ENCODE peak calls at places on chromosomes 6 and 20, in ten cellular contexts. J, T, L, A, F, N, G, C, B and Y are unnamed samples.
A peak's percentile ranks its signal among the peaks of the same experiment; 100 is the strongest.

GRCh38 chr6:52995913-52996685 is 1.0 kb upstream of the GSTA4 start:
- DNase-seq in L (no peak), B (peak; percentile 84), A (peak; percentile 70), J (peak; percentile 39), N (peak; percentile 61), F (no peak), C (peak; percentile 48), T (peak; percentile 21), G (no peak), Y (peak; percentile 27)

GRCh38 chr20:21490105-21490504 is 23.8 kb downstream of the NKX2-2 start:
- DNase-seq in T (no peak), L (no peak), F (no peak), A (no peak), G (no peak), J (no peak), C (no peak), B (no peak), N (no peak), Y (no peak)

GRCh38 chr6:32973144-32973854 is 4.9 kb downstream of the BRD2 start:
- DNase-seq in G (no peak), C (peak; percentile 41), F (no peak), L (no peak), T (no peak), J (peak; percentile 61), A (no peak), B (peak; percentile 78), N (peak; percentile 60), Y (no peak)

GRCh38 chr6:14035448-14035847 is 82.1 kb upstream of the CD83 start:
- DNase-seq in A (no peak), B (no peak), N (no peak), C (no peak), T (no peak), G (peak; percentile 18), F (no peak), J (peak; percentile 9), L (no peak), Y (no peak)

GRCh38 chr6:148417045-148417444 is 74.4 kb downstream of the SASH1 start:
- DNase-seq in A (no peak), L (no peak), F (no peak), G (no peak), T (no peak), J (no peak), C (no peak), B (no peak), N (no peak), Y (no peak)

GRCh38 chr6:146297815-146298214 is 245.8 kb upstream of the RAB32 start:
- DNase-seq in C (no peak), J (no peak), N (no peak), T (no peak), A (no peak), F (no peak), L (no peak), G (no peak), B (no peak), Y (no peak)

GRCh38 chr6:159602370-159603185 is 90.5 kb downstream of the SOD2 start:
- DNase-seq in A (no peak), F (peak; percentile 55), N (no peak), B (no peak), G (no peak), C (no peak), T (no peak), L (no peak), J (no peak), Y (no peak)

GRCh38 chr6:126361832-126362231 is 21.9 kb downstream of the CENPW start:
- DNase-seq in A (no peak), B (no peak), J (no peak), C (no peak), L (no peak), G (no peak), T (no peak), N (no peak), F (peak; percentile 23), Y (no peak)

GRCh38 chr6:164628302-164628931 is 681.0 kb downstream of the C6orf118 start:
- DNase-seq in C (no peak), N (no peak), B (no peak), G (no peak), A (no peak), L (no peak), T (no peak), F (no peak), J (no peak), Y (no peak)

GRCh38 chr20:15799871-15800270 is 773.4 kb downstream of the KIF16B start:
- DNase-seq in B (no peak), G (no peak), T (no peak), L (no peak), N (no peak), A (no peak), F (no peak), J (no peak), C (no peak), Y (no peak)

DNA sequence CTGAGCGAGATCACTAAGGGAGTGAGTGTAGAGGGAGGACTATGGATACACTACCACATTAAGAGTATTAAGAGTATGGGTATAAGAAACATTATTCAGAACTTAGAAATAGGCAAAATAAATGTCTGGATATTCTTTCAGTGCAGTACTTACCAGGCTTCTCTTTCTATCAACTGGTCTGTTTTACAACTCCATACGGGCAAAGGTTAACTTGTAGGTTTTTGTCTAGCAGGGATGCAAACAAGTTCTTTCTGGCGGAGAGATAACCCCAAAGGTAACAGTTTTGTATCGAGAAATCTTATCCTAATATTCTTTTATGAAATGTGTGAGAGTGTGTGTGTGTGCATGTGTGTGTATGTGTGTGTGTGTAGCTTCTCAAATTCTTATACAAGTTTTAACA is 186.2 kb downstream of the ARHGAP18 start:
- DNase-seq in A (no peak), B (no peak), C (no peak), G (no peak), F (no peak), N (no peak), T (no peak), L (no peak), J (no peak), Y (no peak)
- TF ChIP-seq CTCF in A (no peak), B (no peak), C (no peak), G (no peak), F (no peak), N (no peak), T (no peak), L (no peak), J (no peak), Y (no peak)

DNA sequence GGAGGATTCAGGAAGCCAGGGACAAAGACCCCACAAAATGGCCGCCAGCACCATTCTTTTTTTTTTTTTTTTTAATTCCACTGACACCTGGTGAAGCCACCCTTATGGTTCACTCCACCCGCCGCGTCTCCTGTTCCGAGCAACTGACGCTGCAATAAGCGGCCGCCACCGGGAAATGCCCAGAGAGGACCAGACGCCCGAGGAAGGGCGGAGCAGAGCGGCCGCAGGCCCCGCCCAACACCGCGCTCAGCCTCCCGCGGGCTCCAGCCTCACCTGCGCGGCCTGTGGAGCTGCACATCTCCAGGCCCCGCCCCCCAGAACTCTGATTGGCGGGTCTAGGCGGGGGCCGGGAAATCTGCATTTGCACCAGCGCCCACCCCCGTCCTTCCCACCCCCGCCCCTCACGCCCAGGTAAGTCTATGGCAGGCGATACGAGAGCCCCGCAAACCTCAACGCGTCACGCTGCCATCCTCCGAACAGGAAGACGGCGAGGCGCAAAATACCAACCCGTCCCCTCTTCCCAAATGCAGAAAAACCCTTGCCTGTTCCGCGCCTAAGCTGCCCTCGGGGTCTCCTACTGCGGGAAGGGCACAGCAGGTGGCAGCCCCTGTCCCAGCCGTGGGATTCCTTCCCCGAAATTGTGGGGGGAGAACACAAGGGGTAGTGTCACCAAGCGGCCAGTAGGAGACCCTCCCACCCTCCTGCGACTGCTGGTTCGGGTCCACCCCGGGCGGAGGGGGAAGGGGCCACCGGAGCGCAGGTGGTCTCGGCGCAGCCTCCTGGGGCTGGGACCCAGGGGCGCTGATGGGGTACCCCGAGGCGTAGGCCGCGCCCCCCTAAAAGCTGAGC is 948 bp downstream of the ATP9A start:
- DNase-seq in F (peak; percentile 94), A (peak; percentile 82), B (peak; percentile 18), C (peak; percentile 93), T (peak; percentile 70), N (peak; percentile 72), G (peak; percentile 87), L (no peak), J (peak; percentile 100), Y (peak; percentile 17)
- TF ChIP-seq CTCF in F (peak; percentile 27), A (peak; percentile 22), B (no peak), C (peak; percentile 21), T (peak; percentile 30), N (no peak), G (peak; percentile 31), L (no peak), J (peak; percentile 72), Y (no peak)

GRCh38 chr20:57482148-57482547 is 42.8 kb downstream of the CTCFL start:
- DNase-seq in T (no peak), J (peak; percentile 33), G (no peak), F (no peak), N (no peak), B (peak; percentile 65), C (no peak), A (peak; percentile 23), L (no peak), Y (peak; percentile 16)
- TF ChIP-seq CTCF in T (no peak), J (peak; percentile 28), G (no peak), F (no peak), N (no peak), B (peak; percentile 26), C (no peak), A (no peak), L (no peak), Y (no peak)

GRCh38 chr20:61873651-61874420 is 191.8 kb downstream of the TAF4 start:
- DNase-seq in A (no peak), C (no peak), F (peak; percentile 69), B (no peak), J (no peak), N (no peak), L (no peak), T (peak; percentile 7), G (no peak), Y (no peak)

GRCh38 chr20:61872371-61872900 is 193.2 kb downstream of the TAF4 start:
- DNase-seq in B (no peak), T (peak; percentile 8), F (peak; percentile 66), G (no peak), L (no peak), J (no peak), N (no peak), C (no peak), A (no peak), Y (no peak)

GRCh38 chr20:61875996-61876395 is 189.7 kb downstream of the TAF4 start:
- DNase-seq in F (peak; percentile 66), G (no peak), A (no peak), T (no peak), J (no peak), L (no peak), B (no peak), N (no peak), C (no peak), Y (no peak)

GRCh38 chr20:61875221-61875885 is 190.3 kb downstream of the TAF4 start:
- DNase-seq in J (peak; percentile 33), C (no peak), F (peak; percentile 44), T (peak; percentile 4), L (no peak), G (no peak), N (no peak), A (no peak), B (no peak), Y (no peak)

DNA sequence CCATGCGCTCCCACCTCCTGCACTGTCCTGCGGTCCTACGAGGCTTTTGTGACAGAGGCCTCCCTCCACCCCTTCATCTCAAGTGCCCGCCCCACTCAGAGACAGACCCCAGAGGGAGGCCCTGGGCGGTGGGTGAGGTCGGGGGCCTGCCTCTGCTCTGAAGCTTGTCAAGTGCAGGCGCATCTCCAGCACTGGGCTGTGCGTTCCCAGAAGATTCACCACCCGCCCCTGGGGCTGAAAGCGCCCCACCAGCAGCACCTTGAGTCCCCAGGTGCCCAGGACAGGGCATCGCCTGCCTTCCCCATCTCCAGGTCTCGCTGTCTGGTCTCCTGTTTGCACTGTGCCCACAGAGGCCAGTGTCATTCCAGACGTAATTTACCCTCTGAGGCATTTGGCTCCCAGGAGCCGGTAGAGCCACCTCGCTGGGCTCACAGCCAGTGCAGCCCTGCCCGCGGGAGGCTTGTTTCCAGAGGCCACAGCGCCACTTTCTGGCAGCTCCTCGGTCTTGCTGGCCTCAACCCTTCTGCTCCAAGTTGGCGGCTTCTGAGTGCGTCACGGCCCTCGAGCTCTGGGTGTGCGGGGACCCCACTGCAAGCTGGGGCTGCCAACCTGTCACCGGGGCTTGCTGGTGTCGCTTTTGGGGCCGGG is 191.1 kb downstream of the TAF4 start:
- DNase-seq in T (peak; percentile 33), B (no peak), A (no peak), C (no peak), N (no peak), G (peak; percentile 68), F (peak; percentile 68), L (no peak), J (peak; percentile 54), Y (no peak)
- TF ChIP-seq CTCF in T (peak; percentile 40), B (no peak), A (no peak), C (no peak), N (no peak), G (peak; percentile 46), F (no peak), L (no peak), J (no peak), Y (no peak)